ENCODE peak calls at places on chromosomes 6 and 20, in ten cellular contexts. Q, P, Y, N, W, X, B, S, L and D are unnamed samples.

GRCh38 chr20:63782051-63782471 is 42.5 kb downstream of the SLC2A4RG start:
- DNase-seq in B (peak), S (no peak), W (no peak), L (no peak), P (no peak), N (no peak), Q (no peak), X (no peak), Y (no peak), D (no peak)

GRCh38 chr20:47664744-47665143 is 120.5 kb downstream of the SULF2 start:
- DNase-seq in P (no peak), W (no peak), L (no peak), X (no peak), N (no peak), S (no peak), Q (no peak), B (no peak), Y (no peak), D (no peak)

GRCh38 chr20:61263084-61263695 is 11.1 kb downstream of the CDH4 start:
- DNase-seq in S (peak), P (peak), X (no peak), B (no peak), Q (no peak), N (no peak), W (peak), L (no peak), Y (no peak), D (no peak)

GRCh38 chr6:50921968-50922367 is 103.3 kb downstream of the TFAP2B start:
- DNase-seq in P (no peak), L (no peak), Y (no peak), N (no peak), X (no peak), S (no peak), W (no peak), B (no peak), Q (no peak), D (no peak)

GRCh38 chr6:116229287-116229913 is 24.5 kb downstream of the TSPYL4 start:
- DNase-seq in Q (no peak), N (no peak), P (peak), S (peak), X (no peak), L (peak), Y (peak), W (peak), B (no peak), D (no peak)

GRCh38 chr6:100366419-100366818 is 98.3 kb downstream of the SIM1 start:
- DNase-seq in X (no peak), N (no peak), L (no peak), W (peak), Y (no peak), B (no peak), S (peak), P (peak), Q (no peak), D (no peak)

GRCh38 chr20:46557231-46557956 is 6.9 kb upstream of the OCSTAMP start:
- DNase-seq in B (no peak), N (no peak), W (peak), Q (no peak), S (peak), X (no peak), P (peak), Y (no peak), L (no peak), D (no peak)

GRCh38 chr6:84052204-84052882 is 18.8 kb downstream of the MRAP2 start:
- DNase-seq in B (no peak), N (no peak), P (peak), Y (peak), W (peak), L (peak), S (peak), Q (no peak), X (peak), D (no peak)

GRCh38 chr20:41177636-41178035 is 40.3 kb downstream of the PLCG1 start:
- DNase-seq in L (no peak), Y (peak), Q (no peak), N (no peak), X (no peak), W (peak), B (no peak), P (peak), S (peak), D (peak)

GRCh38 chr6:220736-221475 is 71.4 kb upstream of the DUSP22 start:
- DNase-seq in B (no peak), P (peak), W (peak), X (no peak), Y (no peak), L (no peak), N (no peak), Q (no peak), S (no peak), D (no peak)

GRCh38 chr6:122903266-122903915 is 92.6 kb upstream of the CLVS2 start:
- DNase-seq in N (no peak), X (no peak), S (no peak), W (no peak), P (no peak), B (no peak), Q (no peak), L (no peak), Y (no peak), D (no peak)

GRCh38 chr20:38338849-38339520 is 7.3 kb upstream of the LBP start:
- DNase-seq in Y (no peak), N (no peak), B (no peak), X (peak), W (peak), Q (no peak), S (no peak), P (peak), L (peak), D (no peak)

GRCh38 chr6:144098993-144099392 is 3.6 kb upstream of the SF3B5 start:
- DNase-seq in L (no peak), P (no peak), Q (no peak), S (no peak), B (no peak), X (no peak), W (no peak), N (no peak), Y (no peak), D (no peak)

GRCh38 chr20:7015257-7015656 is 247.8 kb downstream of the BMP2 start:
- DNase-seq in B (no peak), N (no peak), X (peak), L (no peak), P (no peak), Q (no peak), W (no peak), S (no peak), Y (no peak), D (peak)

GRCh38 chr20:20679306-20679705 is 33.1 kb downstream of the RALGAPA2 start:
- DNase-seq in X (no peak), L (no peak), P (no peak), Q (no peak), B (no peak), W (no peak), N (no peak), Y (no peak), S (no peak), D (no peak)

GRCh38 chr20:60583741-60584140 is 625.5 kb downstream of the CDH26 start:
- DNase-seq in W (no peak), Q (no peak), X (no peak), P (peak), B (no peak), Y (no peak), S (no peak), L (no peak), N (no peak), D (no peak)

GRCh38 chr6:158464483-158464882 is 95.4 kb upstream of the TMEM181 start:
- DNase-seq in L (no peak), B (no peak), P (no peak), S (no peak), Q (no peak), Y (no peak), W (no peak), N (no peak), X (no peak), D (no peak)

GRCh38 chr6:137867685-137868509 is 838 bp downstream of the TNFAIP3 start:
- DNase-seq in X (no peak), L (peak), N (no peak), W (no peak), B (no peak), P (peak), S (no peak), Q (no peak), Y (peak), D (no peak)

GRCh38 chr6:157753291-157753690 is 69.8 kb upstream of the SNX9 start:
- DNase-seq in X (no peak), P (peak), B (no peak), N (no peak), Q (no peak), Y (no peak), S (peak), W (no peak), L (no peak), D (no peak)

GRCh38 chr6:35055906-35056305 is 85.2 kb downstream of the TCP11 start:
- DNase-seq in N (no peak), B (no peak), L (no peak), P (peak), W (no peak), X (no peak), Q (no peak), Y (no peak), S (no peak), D (no peak)

GRCh38 chr6:22236626-22237414 is 60.0 kb downstream of the PRL start:
- DNase-seq in B (no peak), Q (no peak), Y (no peak), W (peak), L (no peak), X (no peak), S (peak), N (no peak), P (peak), D (no peak)